ENCODE peak calls at places on chromosomes 1 and 21, in five cellular contexts. N, R, M, I and V are unnamed samples.

GRCh38 chr1:30871276-30871871 is 37.2 kb downstream of the SDC3 start:
- DNase-seq in N (no peak), R (no peak), M (no peak), I (no peak), V (no peak)

GRCh38 chr1:234154320-234155251 is 218.7 kb upstream of the COA6 start:
- DNase-seq in N (peak), R (peak), M (peak), I (peak), V (peak)

GRCh38 chr1:54609301-54609921 is 13.9 kb downstream of the FAM151A start:
- DNase-seq in N (no peak), R (no peak), M (no peak), I (no peak), V (no peak)

GRCh38 chr1:77762072-77762476 is 2.4 kb upstream of the USP33 start:
- DNase-seq in N (no peak), R (peak), M (peak), I (no peak), V (peak)

GRCh38 chr1:1435911-1436633 is 582 bp downstream of the VWA1 start:
- DNase-seq in N (no peak), R (peak), M (no peak), I (peak), V (no peak)

GRCh38 chr1:229035054-229035747 is 235.7 kb upstream of the RAB4A start:
- DNase-seq in N (no peak), R (no peak), M (no peak), I (no peak), V (no peak)

GRCh38 chr1:61724721-61725694 is at the start of gene TM2D1:
- DNase-seq in N (peak), R (peak), M (peak), I (peak), V (peak)

GRCh38 chr1:247367786-247368342 is 36.2 kb upstream of the ZNF496 start:
- DNase-seq in N (no peak), R (no peak), M (no peak), I (no peak), V (no peak)

GRCh38 chr1:198903203-198903602 is 264.4 kb downstream of the PTPRC start:
- DNase-seq in N (no peak), R (no peak), M (no peak), I (no peak), V (no peak)

GRCh38 chr1:53285969-53286760 is 41.7 kb downstream of the LRP8 start:
- DNase-seq in N (no peak), R (no peak), M (no peak), I (no peak), V (no peak)

GRCh38 chr1:245938046-245938435 is 569.0 kb downstream of the SMYD3 start:
- DNase-seq in N (no peak), R (no peak), M (no peak), I (no peak), V (no peak)

GRCh38 chr1:156581661-156582387 is 2.3 kb downstream of the TTC24 start:
- DNase-seq in N (no peak), R (no peak), M (no peak), I (no peak), V (no peak)

GRCh38 chr1:61318319-61319125 is 236.2 kb downstream of the NFIA start:
- DNase-seq in N (no peak), R (peak), M (no peak), I (no peak), V (no peak)

GRCh38 chr1:58392083-58392482 is 154.4 kb downstream of the OMA1 start:
- DNase-seq in N (no peak), R (no peak), M (no peak), I (no peak), V (no peak)

GRCh38 chr1:232136136-232136535 is 493.8 kb downstream of the SIPA1L2 start:
- DNase-seq in N (no peak), R (no peak), M (no peak), I (no peak), V (no peak)

GRCh38 chr1:115530407-115530806 is 111.4 kb upstream of the VANGL1 start:
- DNase-seq in N (no peak), R (no peak), M (no peak), I (no peak), V (no peak)

GRCh38 chr1:156371553-156372264 is 2.7 kb downstream of the RHBG start:
- DNase-seq in N (no peak), R (no peak), M (peak), I (no peak), V (no peak)

GRCh38 chr1:172917972-172918371 is 132.8 kb downstream of the TNFSF18 start:
- DNase-seq in N (peak), R (no peak), M (peak), I (no peak), V (peak)

GRCh38 chr1:150066838-150067183 is 765 bp upstream of the VPS45 start:
- DNase-seq in N (peak), R (peak), M (no peak), I (no peak), V (no peak)

GRCh38 chr1:174247472-174247871 is 88.2 kb downstream of the RABGAP1L start:
- DNase-seq in N (no peak), R (no peak), M (no peak), I (no peak), V (no peak)

GRCh38 chr1:12142891-12143630 is 23.7 kb upstream of the TNFRSF1B start:
- DNase-seq in N (no peak), R (no peak), M (no peak), I (no peak), V (no peak)

GRCh38 chr1:93977546-93977945 is 68.3 kb upstream of the GCLM start:
- DNase-seq in N (no peak), R (no peak), M (no peak), I (no peak), V (no peak)

GRCh38 chr1:162366149-162366548 is 10.5 kb downstream of the SPATA46 start:
- DNase-seq in N (no peak), R (no peak), M (no peak), I (no peak), V (no peak)

GRCh38 chr1:173478099-173478555 is 992 bp downstream of the PRDX6 start:
- DNase-seq in N (peak), R (peak), M (peak), I (peak), V (peak)

GRCh38 chr1:183159960-183160359 is 26.1 kb upstream of the LAMC2 start:
- DNase-seq in N (peak), R (peak), M (no peak), I (no peak), V (peak)

GRCh38 chr1:192448026-192448578 is 127.5 kb upstream of the RGS1 start:
- DNase-seq in N (no peak), R (no peak), M (no peak), I (no peak), V (no peak)

GRCh38 chr1:23177438-23178380 is 9.1 kb upstream of the LUZP1 start:
- DNase-seq in N (no peak), R (peak), M (peak), I (peak), V (no peak)

GRCh38 chr21:38849776-38850175 is 44.0 kb downstream of the ETS2 start:
- DNase-seq in N (no peak), R (no peak), M (peak), I (no peak), V (no peak)

GRCh38 chr21:38852708-38853107 is 47.0 kb downstream of the ETS2 start:
- DNase-seq in N (no peak), R (no peak), M (no peak), I (no peak), V (no peak)

GRCh38 chr21:38852278-38852677 is 46.5 kb downstream of the ETS2 start:
- DNase-seq in N (no peak), R (peak), M (no peak), I (no peak), V (no peak)

GRCh38 chr21:38850277-38850951 is 44.7 kb downstream of the ETS2 start:
- DNase-seq in N (no peak), R (peak), M (no peak), I (no peak), V (no peak)

DNA sequence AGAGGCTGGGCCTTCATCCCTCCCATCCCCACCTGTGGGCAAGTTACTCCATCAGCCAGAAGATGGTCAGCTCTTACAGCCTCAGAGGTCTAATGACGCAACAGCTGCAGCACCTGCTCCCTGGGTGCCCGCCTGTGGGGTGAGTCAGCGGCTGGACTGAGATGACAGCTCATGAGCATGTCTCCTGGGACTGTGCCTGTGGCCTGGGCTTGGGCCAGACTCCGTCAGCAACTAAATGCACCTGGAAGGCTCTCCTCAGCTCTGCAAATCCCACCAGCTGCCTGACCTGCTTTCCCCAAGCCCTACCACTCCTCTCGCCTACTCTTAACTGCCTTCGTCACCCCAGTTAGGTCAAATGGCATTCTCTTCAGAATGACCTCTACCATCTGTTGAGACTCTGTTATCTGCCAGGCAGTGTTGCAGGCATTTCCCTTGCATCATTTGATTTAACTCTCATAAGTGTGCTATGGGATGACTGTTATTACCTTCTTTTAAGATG is 47.7 kb downstream of the ETS2 start:
- DNase-seq in N (peak), R (no peak), M (peak), I (no peak), V (peak)
- H3K4me3 ChIP-seq in N (no peak), R (no peak), M (no peak), I (no peak), V (no peak)

GRCh38 chr1:44524655-44525530 is 119.8 kb downstream of the RNF220 start:
- DNase-seq in N (no peak), R (peak), M (no peak), I (no peak), V (no peak)
- TF ChIP-seq MAX in N (no peak), R (no peak), M (no peak), I (no peak), V (no peak)

DNA sequence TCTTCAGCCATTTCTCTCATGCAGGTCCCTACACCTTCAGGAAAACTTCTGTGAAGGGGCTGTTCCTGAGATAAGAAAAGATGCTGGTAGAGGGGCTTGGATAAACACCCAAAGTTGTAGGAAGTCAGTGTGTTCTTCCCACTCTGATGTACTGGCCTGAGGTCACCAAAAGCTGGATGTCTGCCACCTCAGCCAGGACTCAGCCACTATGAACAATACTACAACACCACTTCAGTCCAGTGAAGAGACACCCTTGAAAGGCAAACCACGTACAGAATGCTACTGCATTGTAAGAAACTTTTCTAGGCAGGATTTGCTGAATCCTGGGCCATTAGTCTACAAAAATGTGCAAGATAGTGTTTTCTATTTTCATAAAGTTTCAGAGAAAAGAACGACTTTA is 2.4 kb downstream of the PTPN14 start:
- DNase-seq in N (no peak), R (no peak), M (no peak), I (no peak), V (no peak)
- H3K4me3 ChIP-seq in N (no peak), R (no peak), M (no peak), I (peak), V (no peak)

DNA sequence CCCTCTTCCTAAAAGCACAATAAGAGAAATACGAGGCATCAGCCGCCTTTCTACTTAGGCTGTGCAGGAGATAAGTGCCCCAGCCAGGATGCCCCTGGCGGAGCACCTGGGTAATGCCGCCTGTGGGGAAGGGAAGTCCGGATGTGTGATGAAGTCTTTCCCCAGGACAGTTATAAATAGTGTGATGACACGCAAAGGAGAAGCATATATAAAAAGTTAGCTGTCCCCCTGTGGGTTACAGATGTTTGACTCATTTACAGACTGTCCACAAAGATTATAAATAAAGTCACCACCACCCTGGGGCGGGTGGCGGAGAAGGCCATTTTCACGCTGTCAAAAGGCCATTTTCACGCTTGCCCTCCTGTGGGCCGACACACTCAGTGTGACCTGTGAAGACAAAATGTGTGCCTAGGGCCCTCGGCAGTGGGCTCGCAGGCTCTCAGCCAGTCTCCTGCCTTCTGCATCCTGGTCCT is 6.3 kb downstream of the KCNN3 start:
- DNase-seq in N (peak), R (peak), M (peak), I (peak), V (peak)
- TF ChIP-seq MAX in N (no peak), R (no peak), M (no peak), I (no peak), V (no peak)

GRCh38 chr1:201170533-201171062 is 16.3 kb upstream of the TMEM9 start:
- DNase-seq in N (peak), R (peak), M (peak), I (peak), V (peak)
- H3K4me3 ChIP-seq in N (peak), R (peak), M (peak), I (peak), V (peak)

GRCh38 chr1:39508266-39508665 is 16.8 kb downstream of the BMP8A start:
- DNase-seq in N (no peak), R (no peak), M (no peak), I (no peak), V (no peak)

GRCh38 chr1:39505289-39505688 is 13.9 kb downstream of the BMP8A start:
- DNase-seq in N (no peak), R (no peak), M (peak), I (no peak), V (no peak)

GRCh38 chr1:39507230-39507928 is 15.9 kb downstream of the BMP8A start:
- DNase-seq in N (no peak), R (peak), M (peak), I (peak), V (no peak)

GRCh38 chr1:39509360-39510009 is 18.0 kb downstream of the BMP8A start:
- DNase-seq in N (no peak), R (no peak), M (no peak), I (no peak), V (no peak)

GRCh38 chr1:39508857-39509305 is 17.4 kb downstream of the BMP8A start:
- DNase-seq in N (no peak), R (no peak), M (peak), I (peak), V (no peak)
- TF ChIP-seq MAX in N (no peak), R (no peak), M (no peak), I (no peak), V (no peak)

DNA sequence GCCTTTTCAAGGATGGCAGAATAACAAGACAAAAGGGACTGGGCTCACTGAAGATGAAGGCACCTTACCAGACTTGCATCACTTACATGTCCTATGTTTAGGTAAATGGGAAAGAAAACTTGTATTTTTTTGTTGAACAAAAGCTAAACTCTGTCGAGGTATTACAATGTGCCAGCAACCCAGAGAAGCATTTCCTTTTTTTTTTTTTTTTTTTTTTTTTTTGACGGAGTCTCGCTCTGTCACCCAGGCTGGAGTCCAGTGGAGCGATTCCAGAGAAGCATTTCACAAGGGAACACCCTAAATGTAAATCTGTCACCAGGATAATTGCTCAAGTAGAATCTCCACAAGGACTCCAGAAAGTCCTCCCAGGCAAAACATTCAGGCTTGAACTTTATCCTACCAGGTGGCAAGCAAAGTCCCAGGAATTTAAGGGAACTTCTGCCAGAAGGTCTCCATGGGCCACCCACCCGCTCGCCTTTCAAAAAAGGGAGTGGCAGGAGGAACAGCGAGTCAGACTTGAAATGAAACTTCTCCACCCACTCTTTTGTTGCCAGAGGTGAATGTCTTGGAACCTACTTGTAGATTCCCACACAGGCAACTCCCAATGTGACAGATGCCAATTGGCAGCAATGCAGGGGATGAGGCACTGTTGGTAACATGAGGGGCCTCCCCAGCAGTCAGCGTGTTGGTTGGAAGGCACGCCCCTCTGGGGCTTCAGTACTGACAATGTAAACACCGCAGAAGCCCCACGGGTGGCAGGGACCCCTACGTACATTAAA is 125.0 kb downstream of the TIAM1 start:
- DNase-seq in N (no peak), R (no peak), M (no peak), I (no peak), V (peak)
- H3K4me3 ChIP-seq in N (no peak), R (no peak), M (no peak), I (no peak), V (no peak)

DNA sequence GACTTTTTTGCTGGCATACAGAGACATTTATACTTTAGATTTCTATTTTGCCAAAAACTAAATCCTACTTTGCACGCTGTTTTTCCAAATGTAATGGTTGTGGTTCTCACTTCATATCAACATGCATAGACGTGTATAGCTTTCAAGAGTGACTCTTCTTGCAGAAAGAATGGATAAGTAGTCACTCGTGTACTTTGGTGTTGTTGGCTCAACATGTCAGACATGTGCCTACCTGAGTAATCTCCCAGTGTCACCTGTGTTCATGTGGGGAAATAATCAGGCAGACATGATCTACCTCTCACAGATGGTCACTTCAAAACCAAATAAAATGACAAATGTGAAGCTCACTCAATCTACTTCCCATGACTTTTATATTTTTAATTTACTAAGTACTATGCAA is 73.1 kb downstream of the GPR88 start:
- DNase-seq in N (no peak), R (no peak), M (no peak), I (no peak), V (no peak)
- TF ChIP-seq MAX in N (no peak), R (no peak), M (no peak), I (no peak), V (no peak)